ENCODE peak calls at places on chromosomes 11 and 22, in seven cellular contexts. G, V, L, H, E, O and K are unnamed samples.

GRCh38 chr11:115643491-115643995 is 139.3 kb upstream of the CADM1 start:
- DNase-seq in G (no peak), V (no peak), L (no peak), H (no peak), E (no peak), O (no peak), K (no peak)

GRCh38 chr11:100068116-100068515 is 619.0 kb upstream of the ARHGAP42 start:
- DNase-seq in G (no peak), V (no peak), L (no peak), H (no peak), E (no peak), O (no peak), K (no peak)

GRCh38 chr11:27722117-27722844 is 22.0 kb upstream of the BDNF start:
- DNase-seq in G (peak; percentile 55), V (no peak), L (peak; percentile 60), H (no peak), E (peak; percentile 49), O (no peak), K (peak; percentile 45)

GRCh38 chr11:84626256-84626655 is 1000.9 kb downstream of the DLG2 start:
- DNase-seq in G (no peak), V (no peak), L (no peak), H (no peak), E (no peak), O (no peak), K (no peak)

GRCh38 chr11:120972621-120973020 is 51.3 kb upstream of the TBCEL start:
- DNase-seq in G (no peak), V (no peak), L (no peak), H (no peak), E (no peak), O (no peak), K (no peak)

GRCh38 chr11:63800921-63801320 is 12.3 kb upstream of the SPINDOC start:
- DNase-seq in G (no peak), V (no peak), L (no peak), H (no peak), E (no peak), O (no peak), K (no peak)

GRCh38 chr11:1117970-1118369 is 39.8 kb upstream of the MUC5AC start:
- DNase-seq in G (no peak), V (no peak), L (no peak), H (no peak), E (no peak), O (no peak), K (no peak)

GRCh38 chr11:96012086-96012824 is 88.3 kb upstream of the MTMR2 start:
- DNase-seq in G (peak; percentile 60), V (peak; percentile 41), L (peak; percentile 89), H (no peak), E (peak; percentile 81), O (no peak), K (peak; percentile 84)

GRCh38 chr11:73184953-73185671 is 33.0 kb upstream of the P2RY2 start:
- DNase-seq in G (peak; percentile 83), V (peak; percentile 93), L (peak; percentile 65), H (no peak), E (peak; percentile 77), O (peak; percentile 85), K (peak; percentile 45)

GRCh38 chr11:72783144-72783910 is 10.5 kb downstream of the STARD10 start:
- DNase-seq in G (no peak), V (no peak), L (no peak), H (no peak), E (no peak), O (no peak), K (no peak)

GRCh38 chr11:63609536-63609935 is 4.7 kb downstream of the PLAAT3 start:
- DNase-seq in G (peak; percentile 28), V (no peak), L (no peak), H (no peak), E (no peak), O (no peak), K (no peak)

GRCh38 chr22:37830093-37830842 is 7.1 kb downstream of the GALR3 start:
- DNase-seq in G (no peak), V (no peak), L (no peak), H (no peak), E (no peak), O (no peak), K (no peak)

GRCh38 chr22:35996596-35996995 is 32.0 kb downstream of the RBFOX2 start:
- DNase-seq in G (no peak), V (no peak), L (no peak), H (no peak), E (no peak), O (no peak), K (no peak)
- H3K4me3 ChIP-seq in G (no peak overlapping the region), V (no peak overlapping the region), L (no peak overlapping the region), H (no peak overlapping the region), E (no peak overlapping the region), O (no peak overlapping the region), K (no peak overlapping the region)

GRCh38 chr11:35141538-35141937 is 2.6 kb downstream of the CD44 start:
- DNase-seq in G (no peak), V (peak; percentile 88), L (no peak), H (no peak), E (no peak), O (peak; percentile 79), K (no peak)
- H3K4me3 ChIP-seq in G (peak overlapping the region; percentile 92), V (peak overlapping the region; percentile 89), L (no peak overlapping the region), H (peak overlapping the region; percentile 88), E (peak overlapping the region; percentile 98), O (peak overlapping the region; percentile 74), K (peak overlapping the region; percentile 97)

GRCh38 chr11:2862395-2862949 is 23.1 kb downstream of the CDKN1C start:
- DNase-seq in G (no peak), V (no peak), L (no peak), H (no peak), E (no peak), O (no peak), K (no peak)
- H3K4me3 ChIP-seq in G (no peak overlapping the region), V (no peak overlapping the region), L (no peak overlapping the region), H (peak overlapping the region; percentile 11), E (no peak overlapping the region), O (peak overlapping the region; percentile 16), K (no peak overlapping the region)

GRCh38 chr22:24157783-24158170 is 23.5 kb upstream of the SUSD2 start:
- DNase-seq in G (peak; percentile 69), V (no peak), L (no peak), H (no peak), E (no peak), O (no peak), K (no peak)
- H3K4me3 ChIP-seq in G (peak overlapping the region; percentile 89), V (peak overlapping the region; percentile 73), L (no peak overlapping the region), H (no peak overlapping the region), E (no peak overlapping the region), O (peak overlapping the region; percentile 81), K (no peak overlapping the region)

GRCh38 chr22:31038686-31039085 is 42.4 kb upstream of the SMTN start:
- DNase-seq in G (no peak), V (no peak), L (no peak), H (no peak), E (no peak), O (no peak), K (no peak)

GRCh38 chr22:31040542-31041398 is 40.3 kb upstream of the SMTN start:
- DNase-seq in G (no peak), V (no peak), L (no peak), H (peak; percentile 46), E (no peak), O (no peak), K (no peak)

GRCh38 chr22:31039393-31039792 is 41.7 kb upstream of the SMTN start:
- DNase-seq in G (peak; percentile 76), V (no peak), L (peak; percentile 68), H (peak; percentile 65), E (no peak), O (no peak), K (no peak)

DNA sequence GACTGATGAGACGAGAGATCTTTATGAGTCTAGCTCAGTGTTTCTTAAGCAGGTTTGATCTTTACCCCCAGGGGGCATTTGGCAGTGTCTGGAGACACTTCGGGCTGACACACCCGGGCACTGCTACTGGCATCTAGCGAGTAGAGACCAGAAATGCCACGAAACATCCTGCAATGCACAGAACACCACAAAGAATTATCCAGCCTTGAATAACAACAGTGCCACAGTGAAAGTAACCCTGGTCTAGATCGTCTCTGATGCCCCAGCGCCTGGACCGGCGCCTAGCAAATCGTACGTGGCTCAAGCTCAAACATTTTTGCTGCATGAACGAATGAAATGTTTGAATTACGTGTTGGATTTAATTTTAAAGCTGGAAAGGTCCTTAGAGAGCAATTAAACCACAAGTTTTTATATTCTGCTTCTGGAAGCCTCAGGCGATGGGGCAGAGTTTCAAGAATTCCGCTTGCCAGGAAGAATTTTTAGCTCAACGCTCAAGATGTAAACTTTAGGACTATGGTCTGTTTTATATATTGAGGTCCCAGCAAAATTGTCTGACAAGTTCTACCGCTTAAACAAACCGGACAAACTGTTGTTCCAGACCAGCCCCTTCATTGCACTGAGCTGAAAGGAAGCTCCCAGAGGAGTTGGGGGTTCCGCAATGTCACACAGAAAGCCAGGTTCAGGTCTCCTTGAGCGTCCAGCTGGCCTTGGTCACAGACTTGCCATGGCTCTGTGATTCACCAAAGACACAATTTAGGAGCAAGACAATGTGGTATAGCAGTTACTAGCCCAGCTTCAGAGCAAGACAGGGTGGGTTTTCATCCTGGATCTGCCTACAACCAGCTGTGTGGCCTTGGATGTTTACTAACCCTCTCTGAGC is 44.2 kb upstream of the SMTN start:
- DNase-seq in G (peak; percentile 90), V (peak; percentile 41), L (no peak), H (no peak), E (peak; percentile 67), O (no peak), K (peak; percentile 10)
- H3K4me3 ChIP-seq in G (peak overlapping the region; percentile 62), V (no peak overlapping the region), L (no peak overlapping the region), H (no peak overlapping the region), E (peak overlapping the region; percentile 18), O (no peak overlapping the region), K (no peak overlapping the region)

GRCh38 chr11:34250732-34251639 is 106.8 kb downstream of the ABTB2 start:
- DNase-seq in G (peak; percentile 65), V (peak; percentile 73), L (peak; percentile 28), H (no peak), E (peak; percentile 84), O (peak; percentile 69), K (peak; percentile 29)
- H3K4me3 ChIP-seq in G (peak overlapping the region; percentile 44), V (no peak overlapping the region), L (peak overlapping the region; percentile 59), H (no peak overlapping the region), E (no peak overlapping the region), O (no peak overlapping the region), K (peak overlapping the region; percentile 51)

GRCh38 chr11:17012179-17012578 is 2.0 kb downstream of the PLEKHA7 start:
- DNase-seq in G (no peak), V (no peak), L (no peak), H (no peak), E (no peak), O (no peak), K (no peak)
- H3K4me3 ChIP-seq in G (no peak overlapping the region), V (no peak overlapping the region), L (no peak overlapping the region), H (no peak overlapping the region), E (no peak overlapping the region), O (peak overlapping the region; percentile 72), K (no peak overlapping the region)